ENCODE peak calls at places on chromosomes 16 and 17, in six cellular contexts. Z is breast epithelium; I is sigmoid colon; Y is thyroid gland; W is CD8-positive, alpha-beta T cell; A is psoas muscle. L is an unnamed sample.

GRCh38 chr17:20992987-20993862 is 49.6 kb downstream of the USP22 start:
- DNase-seq in Z (peak), I (peak), Y (peak), W (peak), A (peak), L (peak)

GRCh38 chr16:4288148-4288921 is 15.5 kb upstream of the TFAP4 start:
- DNase-seq in Z (peak), I (peak), Y (peak), W (peak), A (peak), L (peak)

GRCh38 chr16:5490499-5490898 is 392.9 kb upstream of the EEF2KMT start:
- DNase-seq in Z (no peak), I (no peak), Y (peak), W (no peak), A (no peak), L (no peak)

GRCh38 chr17:70810609-70811008 is 641.3 kb downstream of the KCNJ2 start:
- DNase-seq in Z (no peak), I (no peak), Y (no peak), W (no peak), A (no peak), L (no peak)

GRCh38 chr17:42518755-42519545 is 17.1 kb upstream of the NAGLU start:
- DNase-seq in Z (no peak), I (peak), Y (no peak), W (no peak), A (no peak), L (no peak)

GRCh38 chr17:48692049-48692448 is 30.3 kb downstream of the PRAC1 start:
- DNase-seq in Z (no peak), I (no peak), Y (no peak), W (no peak), A (no peak), L (no peak)

GRCh38 chr17:77482375-77483127 is 341.8 kb downstream of the SEC14L1 start:
- DNase-seq in Z (no peak), I (no peak), Y (no peak), W (no peak), A (no peak), L (no peak)

GRCh38 chr17:43662432-43663141 is 865 bp upstream of the MEOX1 start:
- DNase-seq in Z (no peak), I (no peak), Y (peak), W (no peak), A (no peak), L (no peak)

GRCh38 chr16:15897386-15897785 is 9.0 kb upstream of the CEP20 start:
- DNase-seq in Z (no peak), I (no peak), Y (no peak), W (no peak), A (no peak), L (no peak)

DNA sequence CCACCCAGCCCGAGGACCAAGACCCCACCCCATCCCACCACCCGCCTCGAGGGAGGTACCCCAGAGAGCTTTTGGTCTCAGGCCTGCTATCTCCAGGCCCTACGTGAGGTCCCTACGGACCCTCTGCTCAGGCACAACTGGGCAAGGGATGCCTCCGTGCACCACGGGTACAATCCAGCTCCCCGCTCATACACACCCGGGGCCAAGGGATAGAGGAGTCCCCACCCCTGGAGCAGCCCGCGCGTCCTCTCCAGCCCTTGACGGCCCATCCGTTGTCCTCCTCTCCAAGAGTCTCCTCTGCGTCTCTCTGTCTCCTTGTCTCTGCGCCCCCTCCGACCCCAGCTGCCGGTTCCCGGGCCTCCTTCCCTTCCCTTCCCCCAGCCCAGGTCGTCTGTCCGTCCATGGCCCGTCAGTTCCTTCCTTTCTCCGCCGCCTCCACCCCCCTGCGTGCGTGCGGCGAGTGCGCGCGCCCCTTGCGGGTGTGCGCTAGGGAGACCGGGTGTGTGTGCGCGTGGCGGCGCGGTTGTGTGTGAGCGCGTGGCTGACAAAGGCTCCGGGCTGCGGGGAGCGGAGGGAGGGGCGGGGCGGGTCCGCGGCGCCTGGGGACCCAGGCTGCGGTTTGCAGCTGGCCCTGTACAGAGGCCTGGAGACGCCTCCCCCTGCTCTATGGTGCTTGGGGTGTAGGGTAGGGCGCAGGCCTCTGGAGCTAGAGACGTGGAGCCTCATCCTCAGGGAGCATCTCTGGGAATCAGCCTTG is 928 bp downstream of the SPNS2 start:
- DNase-seq in Z (no peak), I (no peak), Y (no peak), W (no peak), A (no peak), L (no peak)
- H3K27ac ChIP-seq in Z (peak), I (peak), Y (peak), W (no peak), A (peak), L (peak)

GRCh38 chr17:50169121-50169764 is 3.4 kb downstream of the SGCA start:
- DNase-seq in Z (no peak), I (no peak), Y (peak), W (peak), A (peak), L (no peak)

GRCh38 chr17:50168319-50168718 is 2.5 kb downstream of the SGCA start:
- DNase-seq in Z (no peak), I (no peak), Y (no peak), W (no peak), A (peak), L (no peak)

GRCh38 chr17:50165867-50166517 is at the start of gene SGCA:
- DNase-seq in Z (no peak), I (no peak), Y (no peak), W (no peak), A (peak), L (no peak)

GRCh38 chr17:50166518-50167181 is 845 bp downstream of the SGCA start:
- DNase-seq in Z (no peak), I (no peak), Y (no peak), W (no peak), A (no peak), L (no peak)

DNA sequence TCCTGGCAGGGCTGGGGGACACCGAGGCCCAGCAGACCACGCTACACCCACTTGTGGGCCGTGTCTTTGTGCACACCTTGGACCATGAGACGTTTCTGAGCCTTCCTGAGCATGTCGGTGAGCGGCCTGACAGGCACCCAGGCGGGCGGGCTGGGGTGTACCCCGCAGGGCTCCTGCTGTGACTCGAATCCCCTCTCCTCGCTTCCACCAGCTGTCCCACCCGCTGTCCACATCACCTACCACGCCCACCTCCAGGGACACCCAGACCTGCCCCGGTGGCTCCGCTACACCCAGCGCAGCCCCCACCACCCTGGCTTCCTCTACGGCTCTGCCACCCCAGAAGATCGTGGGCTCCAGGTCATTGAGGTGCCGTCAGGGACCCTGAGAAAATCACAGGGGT is 1.6 kb downstream of the SGCA start:
- DNase-seq in Z (no peak), I (no peak), Y (no peak), W (no peak), A (peak), L (no peak)
- H3K27ac ChIP-seq in Z (no peak), I (peak), Y (no peak), W (no peak), A (peak), L (no peak)

GRCh38 chr16:14486520-14487303 is 143.3 kb downstream of the PARN start:
- DNase-seq in Z (peak), I (peak), Y (peak), W (no peak), A (peak), L (peak)

GRCh38 chr16:14485131-14485551 is 144.9 kb downstream of the PARN start:
- DNase-seq in Z (no peak), I (no peak), Y (no peak), W (no peak), A (no peak), L (no peak)

GRCh38 chr16:14489460-14489859 is 140.6 kb downstream of the PARN start:
- DNase-seq in Z (no peak), I (no peak), Y (peak), W (no peak), A (no peak), L (no peak)

GRCh38 chr16:14485811-14486519 is 144.1 kb downstream of the PARN start:
- DNase-seq in Z (no peak), I (no peak), Y (no peak), W (no peak), A (no peak), L (no peak)

GRCh38 chr16:14487579-14487978 is 142.5 kb downstream of the PARN start:
- DNase-seq in Z (no peak), I (no peak), Y (no peak), W (no peak), A (no peak), L (no peak)
- H3K27ac ChIP-seq in Z (no peak), I (peak), Y (no peak), W (no peak), A (peak), L (no peak)

DNA sequence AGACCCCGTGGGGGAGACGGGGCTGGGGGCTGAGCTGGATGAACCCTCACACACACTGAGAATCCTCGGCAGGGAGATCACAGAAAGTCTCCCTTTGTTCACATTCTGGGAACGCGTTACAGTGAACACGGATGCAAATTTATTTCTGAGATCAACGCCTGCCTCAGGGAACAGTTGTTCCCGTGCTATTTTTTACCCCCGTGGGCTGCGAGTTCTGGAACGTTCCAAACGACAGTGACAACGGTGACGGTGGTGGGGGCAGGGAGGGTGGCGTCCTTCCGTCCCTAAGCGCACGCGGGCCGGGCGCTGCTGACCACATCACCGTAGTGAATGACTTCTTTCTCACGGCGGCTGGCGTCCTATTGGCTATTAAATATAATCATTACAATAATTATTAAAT is 45.1 kb upstream of the SSTR5 start:
- DNase-seq in Z (no peak), I (no peak), Y (no peak), W (no peak), A (no peak), L (peak)
- H3K27ac ChIP-seq in Z (peak), I (no peak), Y (no peak), W (no peak), A (no peak), L (peak)

GRCh38 chr17:2897605-2898004 is 101.4 kb downstream of the RAP1GAP2 start:
- DNase-seq in Z (no peak), I (no peak), Y (no peak), W (no peak), A (no peak), L (no peak)

GRCh38 chr17:2892305-2892971 is 96.2 kb downstream of the RAP1GAP2 start:
- DNase-seq in Z (no peak), I (no peak), Y (no peak), W (no peak), A (no peak), L (no peak)

GRCh38 chr17:2898255-2898926 is 102.2 kb downstream of the RAP1GAP2 start:
- DNase-seq in Z (no peak), I (no peak), Y (no peak), W (no peak), A (no peak), L (no peak)

GRCh38 chr17:2893422-2893914 is 97.2 kb downstream of the RAP1GAP2 start:
- DNase-seq in Z (no peak), I (no peak), Y (no peak), W (no peak), A (no peak), L (no peak)

GRCh38 chr17:2894782-2895181 is 98.5 kb downstream of the RAP1GAP2 start:
- DNase-seq in Z (no peak), I (no peak), Y (no peak), W (no peak), A (no peak), L (no peak)
- H3K27ac ChIP-seq in Z (no peak), I (no peak), Y (no peak), W (no peak), A (no peak), L (no peak)

GRCh38 chr16:68786685-68787418 is 49.8 kb downstream of the CDH1 start:
- DNase-seq in Z (no peak), I (peak), Y (no peak), W (no peak), A (no peak), L (no peak)

GRCh38 chr16:68798398-68798797 is 44.9 kb upstream of the TANGO6 start:
- DNase-seq in Z (no peak), I (no peak), Y (no peak), W (no peak), A (no peak), L (no peak)

GRCh38 chr16:68790944-68791343 is 52.4 kb upstream of the TANGO6 start:
- DNase-seq in Z (no peak), I (no peak), Y (no peak), W (no peak), A (no peak), L (no peak)

GRCh38 chr16:68790130-68790761 is 53.1 kb upstream of the TANGO6 start:
- DNase-seq in Z (no peak), I (peak), Y (peak), W (no peak), A (no peak), L (no peak)

GRCh38 chr16:68792465-68793324 is 50.6 kb upstream of the TANGO6 start:
- DNase-seq in Z (no peak), I (no peak), Y (peak), W (no peak), A (no peak), L (no peak)
- H3K27ac ChIP-seq in Z (no peak), I (no peak), Y (peak), W (no peak), A (no peak), L (peak)

L was measured in caudate nucleus.